ENCODE peak calls at places on chromosome 16, in six cellular contexts. One of them, this sample, is unnamed.

GRCh38 chr16:83374951-83375350 is 432.8 kb upstream of the HSBP1 start:
- DNase-seq in CD4-positive, alpha-beta T cell: no peak
- DNase-seq in T47D: no peak
- DNase-seq in AG10803: no peak
- DNase-seq in Daoy: no peak
- DNase-seq in LoVo: no peak
- DNase-seq in this sample: no peak

GRCh38 chr16:75460441-75460840 is 4.0 kb downstream of the TMEM170A start:
- DNase-seq in CD4-positive, alpha-beta T cell: no peak
- DNase-seq in T47D: no peak
- DNase-seq in AG10803: peak; percentile 24
- DNase-seq in Daoy: no peak
- DNase-seq in LoVo: no peak
- DNase-seq in this sample: no peak

GRCh38 chr16:53098526-53099317 is 43.9 kb downstream of the CHD9 start:
- DNase-seq in CD4-positive, alpha-beta T cell: peak; percentile 9
- DNase-seq in T47D: no peak
- DNase-seq in AG10803: peak; percentile 92
- DNase-seq in Daoy: peak; percentile 92
- DNase-seq in LoVo: no peak
- DNase-seq in this sample: peak; percentile 39

GRCh38 chr16:72221216-72221995 is 49.5 kb upstream of the PMFBP1 start:
- DNase-seq in CD4-positive, alpha-beta T cell: no peak
- DNase-seq in T47D: no peak
- DNase-seq in AG10803: peak; percentile 10
- DNase-seq in Daoy: no peak
- DNase-seq in LoVo: no peak
- DNase-seq in this sample: peak; percentile 38

GRCh38 chr16:66065869-66066403 is 300.6 kb upstream of the CDH5 start:
- DNase-seq in CD4-positive, alpha-beta T cell: no peak
- DNase-seq in T47D: no peak
- DNase-seq in AG10803: no peak
- DNase-seq in Daoy: no peak
- DNase-seq in LoVo: no peak
- DNase-seq in this sample: no peak

GRCh38 chr16:1272453-1273198 is 16.8 kb downstream of the TPSD1 start:
- DNase-seq in CD4-positive, alpha-beta T cell: no peak
- DNase-seq in T47D: no peak
- DNase-seq in AG10803: no peak
- DNase-seq in Daoy: no peak
- DNase-seq in LoVo: no peak
- DNase-seq in this sample: no peak

GRCh38 chr16:2484898-2485508 is 10.1 kb downstream of the TBC1D24 start:
- DNase-seq in CD4-positive, alpha-beta T cell: no peak
- DNase-seq in T47D: no peak
- DNase-seq in AG10803: no peak
- DNase-seq in Daoy: no peak
- DNase-seq in LoVo: no peak
- DNase-seq in this sample: no peak

GRCh38 chr16:3952342-3953131 is 72.0 kb upstream of the CREBBP start:
- DNase-seq in CD4-positive, alpha-beta T cell: no peak
- DNase-seq in T47D: no peak
- DNase-seq in AG10803: peak; percentile 75
- DNase-seq in Daoy: peak; percentile 20
- DNase-seq in LoVo: no peak
- DNase-seq in this sample: no peak

GRCh38 chr16:68490829-68491575 is 42.7 kb upstream of the SMPD3 start:
- DNase-seq in CD4-positive, alpha-beta T cell: no peak
- DNase-seq in T47D: no peak
- DNase-seq in AG10803: peak; percentile 18
- DNase-seq in Daoy: peak; percentile 68
- DNase-seq in LoVo: peak; percentile 75
- DNase-seq in this sample: peak; percentile 68

GRCh38 chr16:23324727-23325126 is 22.6 kb downstream of the SCNN1B start:
- DNase-seq in CD4-positive, alpha-beta T cell: no peak
- DNase-seq in T47D: peak; percentile 70
- DNase-seq in AG10803: no peak
- DNase-seq in Daoy: peak; percentile 7
- DNase-seq in LoVo: peak; percentile 21
- DNase-seq in this sample: no peak

GRCh38 chr16:48014349-48015135 is 141.3 kb downstream of the ABCC12 start:
- DNase-seq in CD4-positive, alpha-beta T cell: no peak
- DNase-seq in T47D: no peak
- DNase-seq in AG10803: no peak
- DNase-seq in Daoy: peak; percentile 71
- DNase-seq in LoVo: peak; percentile 37
- DNase-seq in this sample: no peak

GRCh38 chr16:56190903-56191806 is at the start of gene GNAO1:
- DNase-seq in CD4-positive, alpha-beta T cell: peak; percentile 39
- DNase-seq in T47D: peak; percentile 77
- DNase-seq in AG10803: peak; percentile 32
- DNase-seq in Daoy: peak; percentile 88
- DNase-seq in LoVo: no peak
- DNase-seq in this sample: no peak

GRCh38 chr16:69711115-69711740 is 15.1 kb downstream of the NQO1 start:
- DNase-seq in CD4-positive, alpha-beta T cell: no peak
- DNase-seq in T47D: no peak
- DNase-seq in AG10803: no peak
- DNase-seq in Daoy: peak; percentile 61
- DNase-seq in LoVo: no peak
- DNase-seq in this sample: no peak

GRCh38 chr16:14628806-14629611 is 1.1 kb downstream of the PARN start:
- DNase-seq in CD4-positive, alpha-beta T cell: no peak
- DNase-seq in T47D: no peak
- DNase-seq in AG10803: no peak
- DNase-seq in Daoy: no peak
- DNase-seq in LoVo: no peak
- DNase-seq in this sample: no peak

GRCh38 chr16:74868501-74868900 is 93.9 kb upstream of the FA2H start:
- DNase-seq in CD4-positive, alpha-beta T cell: no peak
- DNase-seq in T47D: no peak
- DNase-seq in AG10803: peak; percentile 29
- DNase-seq in Daoy: peak; percentile 21
- DNase-seq in LoVo: no peak
- DNase-seq in this sample: peak; percentile 45

GRCh38 chr16:56191807-56192643 is 736 bp downstream of the GNAO1 start:
- DNase-seq in CD4-positive, alpha-beta T cell: no peak
- DNase-seq in T47D: no peak
- DNase-seq in AG10803: no peak
- DNase-seq in Daoy: peak; percentile 15
- DNase-seq in LoVo: no peak
- DNase-seq in this sample: no peak

GRCh38 chr16:86554599-86554916 is 477 bp downstream of the MTHFSD start:
- DNase-seq in CD4-positive, alpha-beta T cell: no peak
- DNase-seq in T47D: no peak
- DNase-seq in AG10803: no peak
- DNase-seq in Daoy: no peak
- DNase-seq in LoVo: no peak
- DNase-seq in this sample: no peak

GRCh38 chr16:57094911-57095310 is 2.5 kb downstream of the CPNE2 start:
- DNase-seq in CD4-positive, alpha-beta T cell: no peak
- DNase-seq in T47D: no peak
- DNase-seq in AG10803: no peak
- DNase-seq in Daoy: no peak
- DNase-seq in LoVo: no peak
- DNase-seq in this sample: no peak

GRCh38 chr16:74305286-74305685 is 8.7 kb downstream of the PSMD7 start:
- DNase-seq in CD4-positive, alpha-beta T cell: no peak
- DNase-seq in T47D: no peak
- DNase-seq in AG10803: no peak
- DNase-seq in Daoy: no peak
- DNase-seq in LoVo: no peak
- DNase-seq in this sample: no peak

GRCh38 chr16:30615358-30616076 is 5.3 kb upstream of the ZNF689 start:
- DNase-seq in CD4-positive, alpha-beta T cell: peak; percentile 65
- DNase-seq in T47D: no peak
- DNase-seq in AG10803: peak; percentile 11
- DNase-seq in Daoy: peak; percentile 30
- DNase-seq in LoVo: no peak
- DNase-seq in this sample: no peak

GRCh38 chr16:88473666-88474534 is 20.8 kb downstream of the ZFPM1 start:
- DNase-seq in CD4-positive, alpha-beta T cell: no peak
- DNase-seq in T47D: no peak
- DNase-seq in AG10803: no peak
- DNase-seq in Daoy: no peak
- DNase-seq in LoVo: no peak
- DNase-seq in this sample: peak; percentile 11

GRCh38 chr16:89185062-89185751 is 13.7 kb downstream of the CDH15 start:
- DNase-seq in CD4-positive, alpha-beta T cell: peak; percentile 52
- DNase-seq in T47D: no peak
- DNase-seq in AG10803: no peak
- DNase-seq in Daoy: no peak
- DNase-seq in LoVo: no peak
- DNase-seq in this sample: no peak

GRCh38 chr16:87389245-87389644 is 2.9 kb upstream of the MAP1LC3B start:
- DNase-seq in CD4-positive, alpha-beta T cell: no peak
- DNase-seq in T47D: no peak
- DNase-seq in AG10803: no peak
- DNase-seq in Daoy: no peak
- DNase-seq in LoVo: no peak
- DNase-seq in this sample: no peak

GRCh38 chr16:89055894-89056555 is 37.6 kb upstream of the ACSF3 start:
- DNase-seq in CD4-positive, alpha-beta T cell: no peak
- DNase-seq in T47D: no peak
- DNase-seq in AG10803: no peak
- DNase-seq in Daoy: no peak
- DNase-seq in LoVo: no peak
- DNase-seq in this sample: no peak

GRCh38 chr16:1688807-1689560 is 10.9 kb downstream of the JPT2 start:
- DNase-seq in CD4-positive, alpha-beta T cell: no peak
- DNase-seq in T47D: peak; percentile 62
- DNase-seq in AG10803: no peak
- DNase-seq in Daoy: peak; percentile 71
- DNase-seq in LoVo: peak; percentile 8
- DNase-seq in this sample: no peak

GRCh38 chr16:1933097-1933661 is 9.8 kb downstream of the MSRB1 start:
- DNase-seq in CD4-positive, alpha-beta T cell: no peak
- DNase-seq in T47D: no peak
- DNase-seq in AG10803: no peak
- DNase-seq in Daoy: no peak
- DNase-seq in LoVo: no peak
- DNase-seq in this sample: no peak

GRCh38 chr16:69822174-69822935 is 60.2 kb downstream of the WWP2 start:
- DNase-seq in CD4-positive, alpha-beta T cell: no peak
- DNase-seq in T47D: no peak
- DNase-seq in AG10803: no peak
- DNase-seq in Daoy: no peak
- DNase-seq in LoVo: no peak
- DNase-seq in this sample: no peak

GRCh38 chr16:2093793-2094192 is 41.9 kb downstream of the PKD1 start:
- DNase-seq in CD4-positive, alpha-beta T cell: no peak
- DNase-seq in T47D: no peak
- DNase-seq in AG10803: no peak
- DNase-seq in Daoy: no peak
- DNase-seq in LoVo: no peak
- DNase-seq in this sample: no peak

GRCh38 chr16:87178977-87179376 is 138.2 kb downstream of the C16orf95 start:
- DNase-seq in CD4-positive, alpha-beta T cell: no peak
- DNase-seq in T47D: no peak
- DNase-seq in AG10803: peak; percentile 41
- DNase-seq in Daoy: peak; percentile 80
- DNase-seq in LoVo: no peak
- DNase-seq in this sample: no peak

GRCh38 chr16:27439273-27440018 is 37.5 kb downstream of the IL21R start:
- DNase-seq in CD4-positive, alpha-beta T cell: no peak
- DNase-seq in T47D: no peak
- DNase-seq in AG10803: no peak
- DNase-seq in Daoy: no peak
- DNase-seq in LoVo: no peak
- DNase-seq in this sample: no peak

GRCh38 chr16:57999366-57999970 is 1.0 kb downstream of the ZNF319 start:
- DNase-seq in CD4-positive, alpha-beta T cell: no peak
- DNase-seq in T47D: no peak
- DNase-seq in AG10803: peak; percentile 42
- DNase-seq in Daoy: peak; percentile 44
- DNase-seq in LoVo: no peak
- DNase-seq in this sample: no peak

GRCh38 chr16:21302898-21303528 is 24.9 kb upstream of the CRYM start:
- DNase-seq in CD4-positive, alpha-beta T cell: no peak
- DNase-seq in T47D: no peak
- DNase-seq in AG10803: peak; percentile 67
- DNase-seq in Daoy: peak; percentile 56
- DNase-seq in LoVo: peak; percentile 62
- DNase-seq in this sample: peak; percentile 78

GRCh38 chr16:81143921-81144471 is 47.8 kb upstream of the GCSH start:
- DNase-seq in CD4-positive, alpha-beta T cell: no peak
- DNase-seq in T47D: no peak
- DNase-seq in AG10803: no peak
- DNase-seq in Daoy: peak; percentile 35
- DNase-seq in LoVo: peak; percentile 52
- DNase-seq in this sample: no peak

This sample was measured in HS-5.